ENCODE peak calls at places on chromosomes 1 and 21, in five cellular contexts. P is GM20000; O is iris pigment epithelial cell; K is NCI-H1105; D is activated CD4-positive, alpha-beta T cell treated with anti-CD3 and anti-CD28 coated beads for 4 hours. L is an unnamed sample.

GRCh38 chr1:62384276-62385005 is 52.4 kb upstream of the USP1 start:
- DNase-seq in D (no peak), P (no peak), K (peak; percentile 90), O (peak; percentile 89), L (no peak)

GRCh38 chr1:209411491-209411929 is 172.0 kb upstream of the CAMK1G start:
- DNase-seq in P (no peak), O (peak; percentile 69), D (no peak), K (peak; percentile 22), L (no peak)

GRCh38 chr1:234515411-234515810 is 36.4 kb upstream of the TARBP1 start:
- DNase-seq in O (no peak), K (no peak), D (no peak), P (no peak), L (no peak)

GRCh38 chr1:91502882-91503184 is 2.2 kb downstream of the CDC7 start:
- DNase-seq in K (no peak), O (no peak), P (peak; percentile 13), D (no peak), L (no peak)

GRCh38 chr1:174156437-174156836 is 2.9 kb upstream of the RABGAP1L start:
- DNase-seq in D (no peak), O (no peak), K (no peak), P (no peak), L (no peak)

GRCh38 chr21:31343680-31344480 is at the start of gene TIAM1:
- DNase-seq in D (peak; percentile 32), P (peak; percentile 27), K (no peak), O (peak; percentile 83), L (peak; percentile 35)

GRCh38 chr1:39282537-39283216 is 78.2 kb downstream of the MACF1 start:
- DNase-seq in K (no peak), O (peak; percentile 58), D (no peak), P (no peak), L (no peak)

GRCh38 chr1:21901473-21901847 is 35.6 kb downstream of the HSPG2 start:
- DNase-seq in P (no peak), K (no peak), D (no peak), O (peak; percentile 27), L (no peak)

GRCh38 chr1:221286399-221286798 is 407.2 kb downstream of the HLX start:
- DNase-seq in O (no peak), P (no peak), K (no peak), D (no peak), L (no peak)

GRCh38 chr1:39107891-39108290 is 81.7 kb downstream of the NDUFS5 start:
- DNase-seq in P (no peak), D (no peak), K (no peak), O (no peak), L (no peak)

GRCh38 chr1:44571712-44572571 is 102.3 kb downstream of the TMEM53 start:
- DNase-seq in O (no peak), P (peak; percentile 57), K (no peak), D (peak; percentile 10), L (peak; percentile 1)

GRCh38 chr1:39266269-39266668 is 61.8 kb downstream of the MACF1 start:
- DNase-seq in P (no peak), O (no peak), D (no peak), K (no peak), L (no peak)

GRCh38 chr1:36573445-36573844 is 90.7 kb upstream of the CSF3R start:
- DNase-seq in O (no peak), D (no peak), P (no peak), K (no peak), L (no peak)

GRCh38 chr21:26840912-26841311 is 4.3 kb downstream of the ADAMTS1 start:
- DNase-seq in O (peak; percentile 36), D (no peak), K (no peak), P (no peak), L (no peak)

GRCh38 chr1:114080511-114081144 is 73.0 kb downstream of the SYT6 start:
- DNase-seq in P (no peak), K (no peak), D (no peak), O (no peak), L (no peak)

GRCh38 chr21:37659874-37660273 is 256.4 kb downstream of the KCNJ6 start:
- DNase-seq in O (no peak), K (no peak), D (no peak), P (no peak), L (no peak)

GRCh38 chr1:201826830-201827229 is 2.1 kb upstream of the IPO9 start:
- DNase-seq in D (no peak), P (no peak), K (no peak), O (peak; percentile 73), L (no peak)

GRCh38 chr1:40689737-40690136 is 1.8 kb upstream of the NFYC start:
- DNase-seq in O (no peak), P (no peak), D (no peak), K (no peak), L (no peak)

GRCh38 chr1:222167111-222167510 is 380.8 kb downstream of the HHIPL2 start:
- DNase-seq in O (peak; percentile 63), K (no peak), P (peak; percentile 27), D (no peak), L (no peak)

GRCh38 chr21:44418108-44418875 is 37.0 kb upstream of the LRRC3 start:
- DNase-seq in D (no peak), O (no peak), K (no peak), P (no peak), L (no peak)

GRCh38 chr1:3049164-3049563 is 19.8 kb upstream of the PRDM16 start:
- DNase-seq in P (no peak), D (no peak), K (no peak), O (no peak), L (no peak)

GRCh38 chr1:208203127-208203847 is 40.9 kb downstream of the PLXNA2 start:
- DNase-seq in P (no peak), O (peak; percentile 89), K (peak; percentile 85), D (no peak), L (no peak)

GRCh38 chr21:14686466-14687276 is 140.6 kb upstream of the SAMSN1 start:
- DNase-seq in P (peak; percentile 20), O (no peak), K (no peak), D (no peak), L (no peak)

GRCh38 chr1:66372522-66373071 is 161.4 kb upstream of the SGIP1 start:
- DNase-seq in P (no peak), O (no peak), D (no peak), K (no peak), L (no peak)

GRCh38 chr1:98333936-98334335 is 327.6 kb upstream of the SNX7 start:
- DNase-seq in P (no peak), O (no peak), D (no peak), K (no peak), L (no peak)

GRCh38 chr1:100380635-100381034 is 28.3 kb downstream of the CDC14A start:
- DNase-seq in K (no peak), D (no peak), P (no peak), O (no peak), L (no peak)

GRCh38 chr1:53946252-53947171 is at the start of gene LRRC42:
- DNase-seq in O (no peak), K (peak; percentile 92), P (peak; percentile 98), D (peak; percentile 64), L (peak; percentile 74)

GRCh38 chr1:5706239-5706638 is 286.0 kb downstream of the NPHP4 start:
- DNase-seq in K (no peak), O (no peak), D (no peak), P (no peak), L (no peak)

GRCh38 chr21:38505654-38506523 is 7.6 kb upstream of the ERG start:
- DNase-seq in K (peak; percentile 53), P (peak; percentile 32), O (peak; percentile 81), D (no peak), L (no peak)

GRCh38 chr1:207925210-207925609 is 14.3 kb upstream of the CD34 start:
- DNase-seq in K (no peak), D (no peak), O (no peak), P (no peak), L (no peak)

GRCh38 chr1:39501666-39502065 is 10.2 kb downstream of the BMP8A start:
- DNase-seq in D (no peak), P (no peak), O (peak; percentile 38), K (no peak), L (no peak)

GRCh38 chr21:34945288-34945687 is 103.8 kb downstream of the RUNX1 start:
- DNase-seq in P (no peak), O (no peak), K (no peak), D (no peak), L (no peak)

GRCh38 chr1:15064217-15064929 is 89.2 kb upstream of the TMEM51 start:
- DNase-seq in D (no peak), K (no peak), O (no peak), P (no peak), L (no peak)

GRCh38 chr1:116020668-116021272 is 44.5 kb downstream of the SLC22A15 start:
- DNase-seq in O (peak; percentile 65), P (peak; percentile 49), D (peak; percentile 27), K (no peak), L (peak; percentile 18)

GRCh38 chr1:921011-921837 is 2.5 kb upstream of the SAMD11 start:
- DNase-seq in P (no peak), D (no peak), K (peak; percentile 85), O (peak; percentile 83), L (peak; percentile 23)

GRCh38 chr1:232486454-232487202 is 143.3 kb downstream of the SIPA1L2 start:
- DNase-seq in P (no peak), D (no peak), K (no peak), O (peak; percentile 59), L (no peak)

L was measured in stimulated activated naive CD4-positive, alpha-beta T cell treated with Interleukin-2 at 50 U/mL for 16 hours.